ENCODE peak calls at places on chromosome 7, in six cellular contexts. Q is adrenal gland, C is cardiac fibroblast, U is A549, N is MCF 10A, G is GM12891. B is an unnamed sample.

GRCh38 chr7:1512781-1513656 is 8.8 kb upstream of the INTS1 start:
- DNase-seq in Q (peak), C (peak), U (peak), N (peak), G (peak), B (no peak)

GRCh38 chr7:131071786-131072504 is 255.7 kb upstream of the MKLN1 start:
- DNase-seq in Q (peak), C (peak), U (peak), N (peak), G (no peak), B (no peak)

GRCh38 chr7:105477908-105478307 is 44.2 kb downstream of the PUS7 start:
- DNase-seq in Q (no peak), C (no peak), U (no peak), N (no peak), G (no peak), B (no peak)

GRCh38 chr7:1693419-1693990 is 23.4 kb downstream of the ELFN1 start:
- DNase-seq in Q (peak), C (no peak), U (no peak), N (no peak), G (no peak), B (no peak)

GRCh38 chr7:129471402-129471827 is 30.9 kb upstream of the SMKR1 start:
- DNase-seq in Q (no peak), C (no peak), U (no peak), N (no peak), G (no peak), B (no peak)

GRCh38 chr7:732094-732541 is 5.0 kb upstream of the PRKAR1B start:
- DNase-seq in Q (peak), C (peak), U (peak), N (peak), G (no peak), B (no peak)

GRCh38 chr7:110591341-110591740 is 499.6 kb upstream of the LRRN3 start:
- DNase-seq in Q (no peak), C (no peak), U (no peak), N (no peak), G (no peak), B (no peak)

GRCh38 chr7:50864694-50865093 is 82.0 kb upstream of the GRB10 start:
- DNase-seq in Q (no peak), C (no peak), U (no peak), N (no peak), G (no peak), B (no peak)

GRCh38 chr7:28605427-28605826 is 193.1 kb downstream of the CREB5 start:
- DNase-seq in Q (no peak), C (peak), U (no peak), N (no peak), G (no peak), B (no peak)

GRCh38 chr7:156604311-156604710 is 36.3 kb upstream of the RNF32 start:
- DNase-seq in Q (no peak), C (no peak), U (no peak), N (peak), G (no peak), B (no peak)

GRCh38 chr7:1691601-1692499 is 21.8 kb downstream of the ELFN1 start:
- DNase-seq in Q (no peak), C (no peak), U (no peak), N (peak), G (no peak), B (no peak)

GRCh38 chr7:142887282-142888015 is 1.9 kb upstream of the TRPV6 start:
- DNase-seq in Q (no peak), C (no peak), U (no peak), N (no peak), G (no peak), B (no peak)

GRCh38 chr7:150663802-150664494 is 21.6 kb upstream of the GIMAP2 start:
- DNase-seq in Q (no peak), C (no peak), U (no peak), N (no peak), G (no peak), B (no peak)

GRCh38 chr7:44634839-44635591 is 28.6 kb downstream of the OGDH start:
- DNase-seq in Q (no peak), C (peak), U (no peak), N (no peak), G (no peak), B (no peak)

GRCh38 chr7:69825031-69825681 is 226.9 kb downstream of the AUTS2 start:
- DNase-seq in Q (no peak), C (peak), U (no peak), N (no peak), G (no peak), B (no peak)

GRCh38 chr7:16492513-16493062 is 27.1 kb upstream of the SOSTDC1 start:
- DNase-seq in Q (no peak), C (peak), U (no peak), N (no peak), G (no peak), B (no peak)

GRCh38 chr7:74203157-74203556 is 6.6 kb upstream of the LAT2 start:
- DNase-seq in Q (peak), C (peak), U (peak), N (peak), G (no peak), B (no peak)

GRCh38 chr7:102469972-102470825 is 5.4 kb downstream of the LRWD1 start:
- DNase-seq in Q (no peak), C (no peak), U (no peak), N (no peak), G (no peak), B (no peak)

GRCh38 chr7:73359746-73360375 is 31.9 kb downstream of the FKBP6 start:
- DNase-seq in Q (no peak), C (no peak), U (no peak), N (no peak), G (no peak), B (no peak)

GRCh38 chr7:148963583-148964509 is 64.5 kb downstream of the PDIA4 start:
- DNase-seq in Q (no peak), C (peak), U (peak), N (no peak), G (no peak), B (no peak)

GRCh38 chr7:149881328-149882263 is 7.8 kb downstream of the ATP6V0E2 start:
- DNase-seq in Q (no peak), C (no peak), U (no peak), N (no peak), G (peak), B (no peak)

GRCh38 chr7:106425017-106425719 is 140.4 kb upstream of the NAMPT start:
- DNase-seq in Q (peak), C (peak), U (peak), N (peak), G (peak), B (no peak)

GRCh38 chr7:133183042-133183441 is 69.8 kb upstream of the EXOC4 start:
- DNase-seq in Q (no peak), C (no peak), U (no peak), N (no peak), G (no peak), B (no peak)

GRCh38 chr7:79272066-79272669 is 181.3 kb downstream of the MAGI2 start:
- DNase-seq in Q (no peak), C (peak), U (peak), N (peak), G (no peak), B (no peak)

GRCh38 chr7:157892751-157893150 is 555.9 kb downstream of the DNAJB6 start:
- DNase-seq in Q (no peak), C (no peak), U (no peak), N (no peak), G (no peak), B (no peak)

GRCh38 chr7:39971924-39972323 is 21.9 kb downstream of the CDK13 start:
- DNase-seq in Q (no peak), C (no peak), U (no peak), N (no peak), G (no peak), B (no peak)

GRCh38 chr7:116290740-116291139 is 80.4 kb downstream of the TES start:
- DNase-seq in Q (no peak), C (peak), U (no peak), N (no peak), G (no peak), B (peak)

GRCh38 chr7:81075150-81075549 is 156.3 kb upstream of the SEMA3C start:
- DNase-seq in Q (no peak), C (no peak), U (no peak), N (peak), G (no peak), B (no peak)

GRCh38 chr7:148665211-148665610 is 33.5 kb upstream of the CUL1 start:
- DNase-seq in Q (no peak), C (no peak), U (no peak), N (no peak), G (no peak), B (no peak)

GRCh38 chr7:135704074-135704473 is 23.9 kb downstream of the SLC13A4 start:
- DNase-seq in Q (no peak), C (no peak), U (peak), N (no peak), G (no peak), B (no peak)